ENCODE peak calls at places on chromosomes 6 and 20, in six cellular contexts. One of them, this sample, is unnamed. For H3K4me1 and H3K9me3, the result is how much of the 10 kb centered on the place peaks cover.

GRCh38 chr6:100463685-100464161 is 998 bp downstream of the SIM1 start:
- DNase-seq in SK-N-SH: no peak
- DNase-seq in endothelial cell of umbilical vein: peak
- DNase-seq in sigmoid colon: no peak
- DNase-seq in ovary: no peak
- DNase-seq in CD8-positive, alpha-beta T cell: no peak
- DNase-seq in this sample: no peak

GRCh38 chr6:33704215-33704817 is 7.2 kb downstream of the UQCC2 start:
- DNase-seq in SK-N-SH: no peak
- DNase-seq in endothelial cell of umbilical vein: no peak
- DNase-seq in sigmoid colon: no peak
- DNase-seq in ovary: no peak
- DNase-seq in CD8-positive, alpha-beta T cell: no peak
- DNase-seq in this sample: peak

GRCh38 chr6:160430741-160431140 is 82.6 kb downstream of the SLC22A3 start:
- DNase-seq in SK-N-SH: no peak
- DNase-seq in endothelial cell of umbilical vein: no peak
- DNase-seq in sigmoid colon: peak
- DNase-seq in ovary: peak
- DNase-seq in CD8-positive, alpha-beta T cell: no peak
- DNase-seq in this sample: no peak

GRCh38 chr6:74070091-74070490 is 374.1 kb downstream of the CD109 start:
- DNase-seq in SK-N-SH: no peak
- DNase-seq in endothelial cell of umbilical vein: no peak
- DNase-seq in sigmoid colon: no peak
- DNase-seq in ovary: no peak
- DNase-seq in CD8-positive, alpha-beta T cell: no peak
- DNase-seq in this sample: no peak

GRCh38 chr6:45554596-45554995 is 176.9 kb upstream of the SUPT3H start:
- DNase-seq in SK-N-SH: no peak
- DNase-seq in endothelial cell of umbilical vein: no peak
- DNase-seq in sigmoid colon: no peak
- DNase-seq in ovary: no peak
- DNase-seq in CD8-positive, alpha-beta T cell: no peak
- DNase-seq in this sample: no peak

GRCh38 chr20:24833592-24833991 is 115.5 kb upstream of the CST7 start:
- DNase-seq in SK-N-SH: no peak
- DNase-seq in endothelial cell of umbilical vein: no peak
- DNase-seq in sigmoid colon: no peak
- DNase-seq in ovary: no peak
- DNase-seq in CD8-positive, alpha-beta T cell: no peak
- DNase-seq in this sample: no peak

GRCh38 chr6:56043076-56043475 is 167.7 kb upstream of the BMP5 start:
- DNase-seq in SK-N-SH: no peak
- DNase-seq in endothelial cell of umbilical vein: peak
- DNase-seq in sigmoid colon: no peak
- DNase-seq in ovary: no peak
- DNase-seq in CD8-positive, alpha-beta T cell: no peak
- DNase-seq in this sample: no peak

GRCh38 chr6:72218125-72218524 is 331.8 kb downstream of the RIMS1 start:
- DNase-seq in SK-N-SH: peak
- DNase-seq in endothelial cell of umbilical vein: peak
- DNase-seq in sigmoid colon: no peak
- DNase-seq in ovary: no peak
- DNase-seq in CD8-positive, alpha-beta T cell: no peak
- DNase-seq in this sample: no peak

GRCh38 chr6:127938701-127939100 is 37.8 kb upstream of the THEMIS start:
- DNase-seq in SK-N-SH: no peak
- DNase-seq in endothelial cell of umbilical vein: peak
- DNase-seq in sigmoid colon: no peak
- DNase-seq in ovary: no peak
- DNase-seq in CD8-positive, alpha-beta T cell: no peak
- DNase-seq in this sample: no peak

GRCh38 chr6:53067307-53067706 is 2.1 kb downstream of the FBXO9 start:
- DNase-seq in SK-N-SH: no peak
- DNase-seq in endothelial cell of umbilical vein: no peak
- DNase-seq in sigmoid colon: no peak
- DNase-seq in ovary: no peak
- DNase-seq in CD8-positive, alpha-beta T cell: no peak
- DNase-seq in this sample: no peak

DNA sequence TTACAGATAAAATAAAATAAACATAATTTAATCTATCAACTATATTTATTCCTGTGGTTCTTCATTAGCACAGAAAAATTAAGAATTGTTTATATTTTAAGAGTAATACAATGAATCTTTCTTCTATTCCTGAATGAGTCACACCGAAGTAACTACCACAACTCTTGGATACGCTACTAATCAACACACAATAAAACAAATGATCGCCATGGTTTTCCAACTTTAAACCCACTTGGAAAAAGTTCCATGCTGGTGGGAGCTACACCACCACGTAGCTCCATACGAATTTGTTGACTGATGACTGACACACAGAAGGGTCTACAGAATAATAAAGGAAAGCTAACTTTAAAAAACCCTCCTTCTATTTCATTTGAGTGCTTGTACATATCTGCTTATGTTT is 135.8 kb upstream of the NEDD9 start:
- DNase-seq in SK-N-SH: no peak
- DNase-seq in endothelial cell of umbilical vein: peak
- DNase-seq in sigmoid colon: no peak
- DNase-seq in ovary: no peak
- DNase-seq in CD8-positive, alpha-beta T cell: no peak
- DNase-seq in this sample: no peak
- H3K4me1 ChIP-seq in SK-N-SH: under half
- H3K4me1 ChIP-seq in endothelial cell of umbilical vein: half or more
- H3K4me1 ChIP-seq in sigmoid colon: under half
- H3K4me1 ChIP-seq in ovary: under half
- H3K4me1 ChIP-seq in CD8-positive, alpha-beta T cell: under half
- H3K4me1 ChIP-seq in this sample: half or more

DNA sequence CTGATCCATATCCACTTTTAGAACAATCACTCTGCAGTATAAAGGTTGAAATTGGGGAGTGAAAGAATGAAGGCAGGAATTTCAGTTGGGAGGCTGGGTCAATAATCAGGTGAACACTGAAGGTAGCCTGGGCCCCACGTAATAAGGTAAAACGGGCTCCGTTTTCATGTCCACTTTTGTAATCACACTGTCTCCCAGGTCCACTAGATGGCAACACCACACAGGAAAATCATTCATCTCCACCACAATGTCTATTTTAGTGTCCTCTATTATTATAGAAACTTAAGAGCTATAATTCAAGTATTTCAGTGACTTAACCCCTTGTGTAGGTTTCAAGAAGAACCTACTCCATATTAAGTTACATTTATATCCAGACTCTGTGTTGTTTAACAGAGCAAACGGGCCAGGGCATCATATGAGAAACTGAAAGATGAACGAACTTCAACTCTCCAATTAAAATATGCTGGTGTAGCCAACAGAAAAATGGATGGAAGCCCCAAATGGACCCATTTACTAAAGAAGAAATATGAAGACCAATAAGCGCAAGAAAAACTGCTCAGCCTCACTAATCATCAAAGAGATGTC is 45.9 kb upstream of the MC3R start:
- DNase-seq in SK-N-SH: peak
- DNase-seq in endothelial cell of umbilical vein: no peak
- DNase-seq in sigmoid colon: no peak
- DNase-seq in ovary: no peak
- DNase-seq in CD8-positive, alpha-beta T cell: no peak
- DNase-seq in this sample: no peak
- H3K9me3 ChIP-seq in SK-N-SH: under half
- H3K9me3 ChIP-seq in endothelial cell of umbilical vein: under half
- H3K9me3 ChIP-seq in sigmoid colon: under half
- H3K9me3 ChIP-seq in ovary: under half
- H3K9me3 ChIP-seq in CD8-positive, alpha-beta T cell: under half
- H3K9me3 ChIP-seq in this sample: under half

GRCh38 chr6:142300758-142301251 is 1.0 kb upstream of the ADGRG6 start:
- DNase-seq in SK-N-SH: no peak
- DNase-seq in endothelial cell of umbilical vein: peak
- DNase-seq in sigmoid colon: no peak
- DNase-seq in ovary: no peak
- DNase-seq in CD8-positive, alpha-beta T cell: no peak
- DNase-seq in this sample: no peak

GRCh38 chr6:142303191-142303564 is 1.4 kb downstream of the ADGRG6 start:
- DNase-seq in SK-N-SH: no peak
- DNase-seq in endothelial cell of umbilical vein: no peak
- DNase-seq in sigmoid colon: no peak
- DNase-seq in ovary: no peak
- DNase-seq in CD8-positive, alpha-beta T cell: no peak
- DNase-seq in this sample: no peak

GRCh38 chr6:142302427-142303190 is 802 bp downstream of the ADGRG6 start:
- DNase-seq in SK-N-SH: no peak
- DNase-seq in endothelial cell of umbilical vein: peak
- DNase-seq in sigmoid colon: no peak
- DNase-seq in ovary: no peak
- DNase-seq in CD8-positive, alpha-beta T cell: no peak
- DNase-seq in this sample: no peak

GRCh38 chr6:142300302-142300701 is 1.5 kb upstream of the ADGRG6 start:
- DNase-seq in SK-N-SH: no peak
- DNase-seq in endothelial cell of umbilical vein: no peak
- DNase-seq in sigmoid colon: no peak
- DNase-seq in ovary: no peak
- DNase-seq in CD8-positive, alpha-beta T cell: no peak
- DNase-seq in this sample: no peak

GRCh38 chr6:142301421-142302391 is at the start of gene ADGRG6:
- DNase-seq in SK-N-SH: peak
- DNase-seq in endothelial cell of umbilical vein: peak
- DNase-seq in sigmoid colon: peak
- DNase-seq in ovary: no peak
- DNase-seq in CD8-positive, alpha-beta T cell: peak
- DNase-seq in this sample: peak
- TF ChIP-seq CTCF in SK-N-SH: no peak
- TF ChIP-seq CTCF in endothelial cell of umbilical vein: no peak
- TF ChIP-seq CTCF in sigmoid colon: no peak
- TF ChIP-seq CTCF in ovary: no peak
- TF ChIP-seq CTCF in CD8-positive, alpha-beta T cell: no peak
- TF ChIP-seq CTCF in this sample: no peak

GRCh38 chr6:13467216-13467600 is 20.2 kb downstream of the GFOD1 start:
- DNase-seq in SK-N-SH: no peak
- DNase-seq in endothelial cell of umbilical vein: no peak
- DNase-seq in sigmoid colon: no peak
- DNase-seq in ovary: no peak
- DNase-seq in CD8-positive, alpha-beta T cell: no peak
- DNase-seq in this sample: no peak
- H3K4me1 ChIP-seq in SK-N-SH: under half
- H3K4me1 ChIP-seq in endothelial cell of umbilical vein: under half
- H3K4me1 ChIP-seq in sigmoid colon: under half
- H3K4me1 ChIP-seq in ovary: under half
- H3K4me1 ChIP-seq in CD8-positive, alpha-beta T cell: under half
- H3K4me1 ChIP-seq in this sample: under half

GRCh38 chr6:28326371-28326948 is 9.5 kb downstream of the ZSCAN31 start:
- DNase-seq in SK-N-SH: no peak
- DNase-seq in endothelial cell of umbilical vein: no peak
- DNase-seq in sigmoid colon: no peak
- DNase-seq in ovary: no peak
- DNase-seq in CD8-positive, alpha-beta T cell: no peak
- DNase-seq in this sample: no peak

GRCh38 chr6:28322661-28323060 is 13.3 kb downstream of the ZSCAN31 start:
- DNase-seq in SK-N-SH: no peak
- DNase-seq in endothelial cell of umbilical vein: no peak
- DNase-seq in sigmoid colon: no peak
- DNase-seq in ovary: no peak
- DNase-seq in CD8-positive, alpha-beta T cell: no peak
- DNase-seq in this sample: no peak

GRCh38 chr6:28323813-28324424 is 12.0 kb downstream of the ZSCAN31 start:
- DNase-seq in SK-N-SH: no peak
- DNase-seq in endothelial cell of umbilical vein: no peak
- DNase-seq in sigmoid colon: no peak
- DNase-seq in ovary: no peak
- DNase-seq in CD8-positive, alpha-beta T cell: no peak
- DNase-seq in this sample: no peak
- H3K9me3 ChIP-seq in SK-N-SH: under half
- H3K9me3 ChIP-seq in endothelial cell of umbilical vein: under half
- H3K9me3 ChIP-seq in sigmoid colon: under half
- H3K9me3 ChIP-seq in ovary: under half
- H3K9me3 ChIP-seq in CD8-positive, alpha-beta T cell: under half
- H3K9me3 ChIP-seq in this sample: under half

GRCh38 chr6:78308025-78308424 is 559.3 kb upstream of the IRAK1BP1 start:
- DNase-seq in SK-N-SH: no peak
- DNase-seq in endothelial cell of umbilical vein: no peak
- DNase-seq in sigmoid colon: no peak
- DNase-seq in ovary: no peak
- DNase-seq in CD8-positive, alpha-beta T cell: no peak
- DNase-seq in this sample: no peak
- TF ChIP-seq CTCF in SK-N-SH: peak
- TF ChIP-seq CTCF in endothelial cell of umbilical vein: peak
- TF ChIP-seq CTCF in sigmoid colon: no peak
- TF ChIP-seq CTCF in ovary: no peak
- TF ChIP-seq CTCF in CD8-positive, alpha-beta T cell: no peak
- TF ChIP-seq CTCF in this sample: no peak

GRCh38 chr6:93344436-93344835 is 74.9 kb downstream of the EPHA7 start:
- DNase-seq in SK-N-SH: no peak
- DNase-seq in endothelial cell of umbilical vein: no peak
- DNase-seq in sigmoid colon: no peak
- DNase-seq in ovary: no peak
- DNase-seq in CD8-positive, alpha-beta T cell: no peak
- DNase-seq in this sample: no peak

GRCh38 chr6:93337014-93337413 is 82.3 kb downstream of the EPHA7 start:
- DNase-seq in SK-N-SH: no peak
- DNase-seq in endothelial cell of umbilical vein: no peak
- DNase-seq in sigmoid colon: no peak
- DNase-seq in ovary: no peak
- DNase-seq in CD8-positive, alpha-beta T cell: no peak
- DNase-seq in this sample: no peak

GRCh38 chr6:93343476-93343875 is 75.9 kb downstream of the EPHA7 start:
- DNase-seq in SK-N-SH: no peak
- DNase-seq in endothelial cell of umbilical vein: no peak
- DNase-seq in sigmoid colon: no peak
- DNase-seq in ovary: no peak
- DNase-seq in CD8-positive, alpha-beta T cell: no peak
- DNase-seq in this sample: no peak

GRCh38 chr6:93337772-93338394 is 81.5 kb downstream of the EPHA7 start:
- DNase-seq in SK-N-SH: no peak
- DNase-seq in endothelial cell of umbilical vein: no peak
- DNase-seq in sigmoid colon: no peak
- DNase-seq in ovary: no peak
- DNase-seq in CD8-positive, alpha-beta T cell: no peak
- DNase-seq in this sample: no peak

GRCh38 chr6:93341900-93342613 is 77.3 kb downstream of the EPHA7 start:
- DNase-seq in SK-N-SH: no peak
- DNase-seq in endothelial cell of umbilical vein: no peak
- DNase-seq in sigmoid colon: no peak
- DNase-seq in ovary: no peak
- DNase-seq in CD8-positive, alpha-beta T cell: no peak
- DNase-seq in this sample: no peak
- H3K4me1 ChIP-seq in SK-N-SH: under half
- H3K4me1 ChIP-seq in endothelial cell of umbilical vein: under half
- H3K4me1 ChIP-seq in sigmoid colon: under half
- H3K4me1 ChIP-seq in ovary: under half
- H3K4me1 ChIP-seq in CD8-positive, alpha-beta T cell: under half
- H3K4me1 ChIP-seq in this sample: under half

GRCh38 chr20:31406115-31406514 is at the start of gene DEFB121:
- DNase-seq in SK-N-SH: no peak
- DNase-seq in endothelial cell of umbilical vein: no peak
- DNase-seq in sigmoid colon: no peak
- DNase-seq in ovary: no peak
- DNase-seq in CD8-positive, alpha-beta T cell: no peak
- DNase-seq in this sample: no peak

GRCh38 chr20:31403886-31404285 is 2.1 kb downstream of the DEFB121 start:
- DNase-seq in SK-N-SH: no peak
- DNase-seq in endothelial cell of umbilical vein: no peak
- DNase-seq in sigmoid colon: no peak
- DNase-seq in ovary: no peak
- DNase-seq in CD8-positive, alpha-beta T cell: no peak
- DNase-seq in this sample: no peak
- H3K9me3 ChIP-seq in SK-N-SH: under half
- H3K9me3 ChIP-seq in endothelial cell of umbilical vein: under half
- H3K9me3 ChIP-seq in sigmoid colon: under half
- H3K9me3 ChIP-seq in ovary: under half
- H3K9me3 ChIP-seq in CD8-positive, alpha-beta T cell: under half
- H3K9me3 ChIP-seq in this sample: under half

GRCh38 chr6:111219785-111220184 is 132.5 kb downstream of the SLC16A10 start:
- DNase-seq in SK-N-SH: no peak
- DNase-seq in endothelial cell of umbilical vein: no peak
- DNase-seq in sigmoid colon: no peak
- DNase-seq in ovary: no peak
- DNase-seq in CD8-positive, alpha-beta T cell: no peak
- DNase-seq in this sample: no peak
- TF ChIP-seq CTCF in SK-N-SH: no peak
- TF ChIP-seq CTCF in endothelial cell of umbilical vein: no peak
- TF ChIP-seq CTCF in sigmoid colon: no peak
- TF ChIP-seq CTCF in ovary: no peak
- TF ChIP-seq CTCF in CD8-positive, alpha-beta T cell: no peak
- TF ChIP-seq CTCF in this sample: no peak

This sample was measured in upper lobe of right lung.